ENCODE peak calls at places on chromosomes 4 and X, in five cellular contexts. H is pancreas, N is lung, I is H7, D is HAP-1. Y is an unnamed sample.

GRCh38 chrX:78237127-78237526 is 90.3 kb downstream of the CYSLTR1 start:
- DNase-seq in H (no peak), N (no peak), I (no peak), D (no peak), Y (no peak)

GRCh38 chrX:17596546-17597205 is 140.6 kb upstream of the SCML1 start:
- DNase-seq in H (no peak), N (no peak), I (no peak), D (no peak), Y (no peak)

GRCh38 chr4:138522366-138522765 is 280.2 kb upstream of the SLC7A11 start:
- DNase-seq in H (no peak), N (no peak), I (peak), D (no peak), Y (peak)

GRCh38 chrX:56793112-56793430 is 64.0 kb downstream of the NBDY start:
- DNase-seq in H (no peak), N (peak), I (no peak), D (peak), Y (no peak)

GRCh38 chrX:13923289-13923688 is 106.4 kb upstream of the GPM6B start:
- DNase-seq in H (no peak), N (no peak), I (no peak), D (no peak), Y (no peak)

GRCh38 chrX:51891821-51892551 is 1.4 kb upstream of the MAGED1 start:
- DNase-seq in H (no peak), N (no peak), I (no peak), D (no peak), Y (peak)

GRCh38 chr4:40190880-40191815 is 5.7 kb upstream of the RHOH start:
- DNase-seq in H (no peak), N (no peak), I (no peak), D (no peak), Y (no peak)

GRCh38 chrX:65522739-65523372 is 11.7 kb downstream of the LAS1L start:
- DNase-seq in H (no peak), N (no peak), I (no peak), D (no peak), Y (no peak)

GRCh38 chr4:96354036-96354712 is 514.3 kb downstream of the PDHA2 start:
- DNase-seq in H (peak), N (no peak), I (no peak), D (no peak), Y (peak)

GRCh38 chr4:37864786-37865185 is 26.1 kb upstream of the TBC1D1 start:
- DNase-seq in H (no peak), N (no peak), I (no peak), D (no peak), Y (no peak)

GRCh38 chrX:70219938-70220764 is 14.3 kb upstream of the AWAT1 start:
- DNase-seq in H (peak), N (no peak), I (no peak), D (no peak), Y (peak)

GRCh38 chr4:88219099-88219498 is 60.7 kb upstream of the ABCG2 start:
- DNase-seq in H (no peak), N (no peak), I (peak), D (peak), Y (peak)

GRCh38 chr4:38192516-38192915 is 232.3 kb downstream of the PTTG2 start:
- DNase-seq in H (no peak), N (no peak), I (no peak), D (no peak), Y (no peak)

GRCh38 chrX:154098551-154098950 is 1.0 kb upstream of the MECP2 start:
- DNase-seq in H (peak), N (no peak), I (no peak), D (no peak), Y (no peak)

GRCh38 chr4:100908540-100908939 is 390.7 kb upstream of the EMCN start:
- DNase-seq in H (no peak), N (no peak), I (no peak), D (no peak), Y (no peak)

GRCh38 chr4:168309781-168310180 is 8.8 kb downstream of the DDX60 start:
- DNase-seq in H (no peak), N (no peak), I (no peak), D (no peak), Y (no peak)

GRCh38 chrX:85379174-85379907 is at the start of gene POF1B:
- DNase-seq in H (peak), N (no peak), I (no peak), D (peak), Y (peak)

GRCh38 chr4:102230194-102230593 is 115.1 kb downstream of the SLC39A8 start:
- DNase-seq in H (no peak), N (no peak), I (no peak), D (no peak), Y (no peak)

GRCh38 chr4:13535708-13536361 is 8.5 kb downstream of the NKX3-2 start:
- DNase-seq in H (no peak), N (no peak), I (peak), D (no peak), Y (no peak)

GRCh38 chr4:8689741-8690140 is 97.2 kb downstream of the CPZ start:
- DNase-seq in H (no peak), N (no peak), I (peak), D (no peak), Y (no peak)

GRCh38 chrX:28889691-28890090 is 302.4 kb downstream of the IL1RAPL1 start:
- DNase-seq in H (no peak), N (no peak), I (no peak), D (no peak), Y (no peak)

GRCh38 chr4:142435599-142436235 is 410.4 kb downstream of the INPP4B start:
- DNase-seq in H (no peak), N (no peak), I (peak), D (peak), Y (peak)

GRCh38 chr4:112357897-112358296 is 60.7 kb downstream of the ALPK1 start:
- DNase-seq in H (no peak), N (no peak), I (no peak), D (no peak), Y (no peak)

GRCh38 chr4:80027611-80028010 is 45.4 kb downstream of the ANTXR2 start:
- DNase-seq in H (no peak), N (no peak), I (no peak), D (no peak), Y (no peak)

GRCh38 chr4:88706574-88706973 is 8.9 kb upstream of the NAP1L5 start:
- DNase-seq in H (peak), N (no peak), I (peak), D (peak), Y (peak)

GRCh38 chr4:127249066-127249766 is 383.5 kb upstream of the INTU start:
- DNase-seq in H (no peak), N (no peak), I (no peak), D (no peak), Y (no peak)

GRCh38 chrX:140762061-140762460 is 52.5 kb downstream of the LINC00632 start:
- DNase-seq in H (peak), N (peak), I (peak), D (peak), Y (peak)

GRCh38 chr4:185782523-185782922 is 29.5 kb downstream of the SORBS2 start:
- DNase-seq in H (no peak), N (no peak), I (no peak), D (no peak), Y (no peak)

GRCh38 chrX:134460861-134461218 is 875 bp downstream of the HPRT1 start:
- DNase-seq in H (no peak), N (no peak), I (no peak), D (no peak), Y (peak)

GRCh38 chrX:112341598-112341997 is 259.0 kb upstream of the TRPC5 start:
- DNase-seq in H (no peak), N (no peak), I (no peak), D (no peak), Y (no peak)

GRCh38 chrX:40663078-40663740 is 15.8 kb upstream of the CXorf38 start:
- DNase-seq in H (no peak), N (no peak), I (no peak), D (no peak), Y (no peak)
- H3K4me3 ChIP-seq in H (no peak), N (no peak), I (no peak), D (no peak), Y (no peak)

GRCh38 chr4:25233194-25233593 is 639 bp upstream of the PI4K2B start:
- DNase-seq in H (no peak), N (no peak), I (no peak), D (no peak), Y (no peak)
- H3K4me3 ChIP-seq in H (peak), N (no peak), I (no peak), D (peak), Y (no peak)

DNA sequence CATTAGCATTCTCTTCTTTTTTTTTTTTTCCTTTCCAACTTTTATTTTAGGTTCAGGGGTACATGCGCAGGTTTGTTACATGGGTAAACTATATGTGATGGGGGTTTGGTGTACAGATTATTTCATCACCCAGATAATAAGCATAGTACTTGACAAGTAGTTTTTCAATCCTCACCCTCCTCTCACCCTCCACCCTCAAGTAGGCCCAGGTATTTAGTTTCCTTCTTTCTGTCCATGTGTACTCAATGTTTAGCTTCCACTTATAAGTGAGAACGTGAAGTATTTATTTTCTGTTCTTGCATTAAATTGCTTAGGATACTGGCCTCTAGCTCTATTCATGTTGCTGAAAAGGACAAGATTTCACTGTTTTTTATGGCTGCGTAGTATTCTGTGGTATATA is 140.8 kb upstream of the PGRMC2 start:
- DNase-seq in H (no peak), N (no peak), I (no peak), D (no peak), Y (no peak)
- H3K4me3 ChIP-seq in H (no peak), N (no peak), I (no peak), D (no peak), Y (no peak)

DNA sequence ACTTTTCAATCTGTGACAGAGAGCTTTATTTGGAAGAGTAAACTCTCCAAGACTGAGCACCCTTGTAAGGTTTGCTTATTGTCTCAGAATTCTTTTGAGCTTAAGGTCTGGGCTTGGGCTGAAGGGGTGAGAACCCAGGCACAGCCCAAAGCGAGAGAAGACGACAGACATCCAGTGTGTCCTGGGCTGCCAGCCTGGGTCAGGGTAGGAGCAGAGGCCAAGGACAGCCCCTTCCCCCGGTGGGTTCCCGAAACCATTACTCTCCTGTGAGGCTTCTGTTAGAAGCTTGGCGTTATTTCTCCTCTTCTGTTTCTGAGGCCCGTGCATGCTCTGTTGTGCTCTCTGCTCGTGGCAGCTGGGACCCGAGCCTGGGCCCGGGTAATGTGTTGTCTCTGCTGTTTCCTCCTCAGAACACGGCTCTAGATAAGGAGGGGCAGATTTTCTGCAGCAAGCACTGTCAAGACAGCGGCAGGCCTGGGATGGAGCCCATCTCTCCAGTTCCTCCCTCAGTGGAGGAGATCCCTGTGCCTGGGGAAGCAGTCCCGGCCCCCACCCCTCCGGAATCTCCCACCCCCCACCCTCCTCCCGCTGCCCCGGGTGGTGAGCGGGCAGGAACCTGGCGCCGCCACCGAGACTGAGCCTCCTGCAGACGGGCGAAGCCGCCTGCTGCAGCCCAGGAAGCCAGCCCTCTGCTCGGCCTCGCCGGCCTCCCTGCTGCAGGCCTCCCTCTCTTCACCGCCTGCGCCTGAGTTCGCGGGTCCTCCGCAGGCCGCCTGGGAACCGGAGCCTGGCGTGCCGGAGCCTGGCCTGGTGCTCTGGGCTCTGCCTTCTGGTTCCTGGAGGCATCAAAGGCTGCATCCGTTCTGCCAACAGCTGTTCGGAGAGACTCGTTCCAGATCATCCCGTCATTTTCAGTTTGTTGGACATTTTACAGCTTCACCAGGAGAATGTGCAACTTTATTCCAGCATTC is 177.7 kb downstream of the DCLK2 start:
- DNase-seq in H (no peak), N (no peak), I (peak), D (no peak), Y (no peak)
- H3K4me3 ChIP-seq in H (no peak), N (no peak), I (no peak), D (no peak), Y (no peak)

GRCh38 chr4:15025693-15026092 is 23.4 kb downstream of the CPEB2 start:
- DNase-seq in H (no peak), N (no peak), I (no peak), D (no peak), Y (no peak)
- H3K4me3 ChIP-seq in H (no peak), N (no peak), I (no peak), D (no peak), Y (no peak)

GRCh38 chrX:23118890-23119527 is 119.2 kb downstream of the DDX53 start:
- DNase-seq in H (no peak), N (no peak), I (peak), D (no peak), Y (peak)

GRCh38 chrX:23114256-23114655 is 114.5 kb downstream of the DDX53 start:
- DNase-seq in H (no peak), N (no peak), I (no peak), D (no peak), Y (no peak)

DNA sequence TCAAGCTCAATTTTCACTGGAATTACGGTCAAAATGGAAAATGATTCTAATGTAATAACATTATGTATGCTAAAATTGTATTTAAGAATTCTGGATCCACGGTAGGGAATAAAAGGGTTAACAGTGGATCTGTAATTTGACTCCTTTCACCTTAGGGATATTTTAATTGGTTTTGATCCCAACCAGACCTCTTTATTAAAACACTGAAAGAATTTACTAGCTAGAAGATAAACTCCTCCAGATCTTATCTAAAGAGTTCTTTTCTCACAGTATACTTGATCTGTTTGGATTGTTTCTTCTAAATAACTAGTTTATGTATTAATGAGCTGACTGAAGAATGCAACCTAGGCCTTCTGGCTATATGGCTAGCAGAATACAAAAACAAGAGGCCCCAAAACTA is 118.4 kb downstream of the DDX53 start:
- DNase-seq in H (no peak), N (no peak), I (no peak), D (no peak), Y (no peak)
- H3K4me3 ChIP-seq in H (no peak), N (no peak), I (no peak), D (no peak), Y (no peak)

GRCh38 chrX:97026406-97026805 is 142.7 kb downstream of the RPA4 start:
- DNase-seq in H (no peak), N (no peak), I (peak), D (no peak), Y (peak)
- H3K4me3 ChIP-seq in H (no peak), N (no peak), I (no peak), D (no peak), Y (no peak)

Y was measured in mesendoderm.